ENCODE peak calls at places on chromosomes 7 and 10, in eight cellular contexts. L is psoas muscle; D is CD8-positive, alpha-beta memory T cell; P is esophagus squamous epithelium; K is PC-9; I is left lung; J is tibial artery; R is HCT116. V is an unnamed sample.
A peak's percentile ranks its signal among the peaks of the same experiment; 100 is the strongest.

GRCh38 chr10:121662945-121663917 is 65.0 kb upstream of the FGFR2 start:
- DNase-seq in L (no peak), D (no peak), P (no peak), K (no peak), I (no peak), J (no peak), R (peak; percentile 22), V (no peak)

GRCh38 chr7:131826960-131827359 is 270.5 kb upstream of the PODXL start:
- DNase-seq in L (no peak), D (no peak), P (no peak), K (no peak), I (no peak), J (no peak), R (no peak), V (no peak)

GRCh38 chr10:88991161-88991899 is 732 bp downstream of the FAS start:
- DNase-seq in L (peak; percentile 79), D (peak; percentile 49), P (no peak), K (peak; percentile 47), I (peak; percentile 73), J (peak; percentile 74), R (peak; percentile 35), V (peak; percentile 61)

GRCh38 chr7:100575206-100575631 is 1.5 kb upstream of the SAP25 start:
- DNase-seq in L (no peak), D (no peak), P (no peak), K (peak; percentile 32), I (no peak), J (no peak), R (no peak), V (no peak)

GRCh38 chr10:100960251-100960650 is 9.1 kb upstream of the SEMA4G start:
- DNase-seq in L (no peak), D (no peak), P (no peak), K (no peak), I (no peak), J (no peak), R (no peak), V (no peak)

GRCh38 chr7:140646931-140647647 is 6.5 kb upstream of the DENND2A start:
- DNase-seq in L (no peak), D (peak; percentile 12), P (no peak), K (no peak), I (no peak), J (peak; percentile 20), R (peak; percentile 50), V (peak; percentile 28)

GRCh38 chr7:115561341-115562110 is 469.0 kb downstream of the TFEC start:
- DNase-seq in L (no peak), D (no peak), P (no peak), K (no peak), I (no peak), J (no peak), R (no peak), V (no peak)

GRCh38 chr7:108178393-108178792 is 48.2 kb upstream of the LAMB4 start:
- DNase-seq in L (no peak), D (no peak), P (no peak), K (no peak), I (no peak), J (no peak), R (no peak), V (no peak)

GRCh38 chr10:11810313-11810766 is 12.8 kb upstream of the PROSER2 start:
- DNase-seq in L (no peak), D (no peak), P (no peak), K (peak; percentile 56), I (no peak), J (no peak), R (no peak), V (no peak)

GRCh38 chr10:27390681-27391080 is 113.4 kb upstream of the RAB18 start:
- DNase-seq in L (no peak), D (no peak), P (no peak), K (no peak), I (no peak), J (no peak), R (no peak), V (no peak)

GRCh38 chr7:64266341-64266919 is 38.2 kb downstream of the ZNF679 start:
- DNase-seq in L (no peak), D (no peak), P (no peak), K (no peak), I (no peak), J (no peak), R (no peak), V (no peak)

GRCh38 chr10:71850021-71850744 is 868 bp downstream of the PSAP start:
- DNase-seq in L (no peak), D (no peak), P (no peak), K (peak; percentile 29), I (no peak), J (no peak), R (no peak), V (no peak)

GRCh38 chr10:127344346-127344745 is 148.0 kb upstream of the INSYN2A start:
- DNase-seq in L (no peak), D (no peak), P (no peak), K (no peak), I (no peak), J (no peak), R (no peak), V (no peak)

GRCh38 chr7:131111-132094 is 61.0 kb upstream of the FAM20C start:
- DNase-seq in L (peak; percentile 51), D (no peak), P (no peak), K (no peak), I (peak; percentile 51), J (peak; percentile 55), R (no peak), V (no peak)

GRCh38 chr10:127694580-127695193 is 42.3 kb upstream of the FOXI2 start:
- DNase-seq in L (no peak), D (no peak), P (no peak), K (no peak), I (peak; percentile 45), J (no peak), R (peak; percentile 85), V (no peak)

GRCh38 chr10:932589-932988 is 1.1 kb upstream of the LARP4B start:
- DNase-seq in L (peak; percentile 27), D (no peak), P (no peak), K (no peak), I (no peak), J (no peak), R (no peak), V (no peak)

GRCh38 chr7:124390301-124390700 is 357.4 kb upstream of the TMEM229A start:
- DNase-seq in L (no peak), D (no peak), P (no peak), K (no peak), I (no peak), J (no peak), R (no peak), V (no peak)

GRCh38 chr7:155234950-155235789 is 62.5 kb upstream of the INSIG1 start:
- DNase-seq in L (no peak), D (no peak), P (no peak), K (no peak), I (no peak), J (no peak), R (no peak), V (no peak)

GRCh38 chr7:134897936-134898335 is 88.4 kb upstream of the AGBL3 start:
- DNase-seq in L (no peak), D (no peak), P (no peak), K (no peak), I (no peak), J (no peak), R (no peak), V (no peak)
- H3K4me1 ChIP-seq in L (no peaks in the 10 kb centered on the region), D (no peaks in the 10 kb centered on the region), P (peaks cover 56% of the 10 kb centered on the region), K (peaks cover 13% of the 10 kb centered on the region), I (no peaks in the 10 kb centered on the region), J (peaks cover 64% of the 10 kb centered on the region), R (peaks cover 18% of the 10 kb centered on the region), V (no peaks in the 10 kb centered on the region)

DNA sequence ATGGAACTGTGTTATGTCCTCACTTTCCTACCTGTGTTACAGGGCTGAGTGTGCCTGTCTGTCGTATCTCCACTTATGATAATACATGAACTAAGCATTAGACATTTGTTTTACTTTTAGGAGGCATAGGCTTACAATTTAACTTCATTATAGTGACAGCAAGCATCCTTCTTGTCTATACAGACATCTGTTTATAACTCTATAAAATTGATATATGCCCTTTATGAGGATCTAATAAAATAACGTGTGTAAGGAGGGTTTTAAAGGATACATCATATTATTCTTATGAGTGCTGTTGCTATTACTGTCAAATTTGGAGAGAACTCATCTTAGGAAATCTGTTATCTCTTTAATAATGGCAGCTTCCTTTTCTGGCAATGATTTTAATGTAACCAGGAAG is 21.9 kb downstream of the THNSL1 start:
- DNase-seq in L (no peak), D (no peak), P (no peak), K (no peak), I (no peak), J (no peak), R (no peak), V (no peak)
- H3K4me3 ChIP-seq in L (no peak overlapping the region), D (no peak overlapping the region), P (no peak overlapping the region), K (no peak overlapping the region), I (no peak overlapping the region), J (no peak overlapping the region), R (no peak overlapping the region), V (no peak overlapping the region)

DNA sequence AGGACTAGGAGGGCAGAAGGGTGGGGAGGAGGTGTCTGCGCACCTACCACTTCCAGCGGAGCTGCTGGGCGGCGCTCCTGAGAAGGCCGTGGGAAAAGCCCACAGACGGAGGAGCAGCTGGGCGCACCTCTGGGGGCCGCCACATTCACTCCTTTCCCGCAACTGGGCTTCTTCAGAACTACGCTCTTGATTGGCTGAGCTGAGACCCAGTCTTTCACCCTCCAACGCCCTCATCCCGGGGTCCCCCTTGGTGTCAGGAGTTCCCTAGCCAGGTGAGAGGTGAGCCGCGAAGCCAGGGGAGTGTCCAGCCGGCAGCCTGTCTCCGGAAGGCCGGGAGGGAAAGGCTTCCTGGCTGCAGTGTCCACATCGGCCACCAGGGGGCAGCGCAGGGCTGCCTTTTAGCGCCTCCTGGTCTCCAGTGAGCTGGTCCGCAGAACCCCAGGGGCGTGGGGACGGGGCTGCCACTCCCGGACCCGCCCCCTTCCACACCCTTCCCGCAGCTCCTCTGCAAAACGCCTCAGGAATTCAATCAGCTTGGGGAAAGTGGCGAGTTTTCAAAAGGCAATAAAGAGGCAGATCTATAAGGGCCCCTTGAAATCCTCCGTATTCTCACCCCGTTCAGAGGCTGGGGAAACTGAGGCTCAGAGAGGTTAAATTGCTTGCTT is 98.8 kb downstream of the CHST15 start:
- DNase-seq in L (peak; percentile 86), D (peak; percentile 70), P (peak; percentile 20), K (peak; percentile 70), I (peak; percentile 91), J (peak; percentile 69), R (peak; percentile 74), V (peak; percentile 79)
- H3K27ac ChIP-seq in L (no peak overlapping the region), D (no peak overlapping the region), P (no peak overlapping the region), K (peak overlapping the region; percentile 99), I (peak overlapping the region; percentile 92), J (no peak overlapping the region), R (peak overlapping the region; percentile 84), V (no peak overlapping the region)

GRCh38 chr7:6532516-6532915 is 18.7 kb downstream of the GRID2IP start:
- DNase-seq in L (no peak), D (no peak), P (no peak), K (peak; percentile 27), I (no peak), J (no peak), R (no peak), V (no peak)

GRCh38 chr7:6529643-6530042 is 21.6 kb downstream of the GRID2IP start:
- DNase-seq in L (no peak), D (no peak), P (no peak), K (no peak), I (no peak), J (no peak), R (no peak), V (no peak)

GRCh38 chr7:6530626-6531491 is 20.4 kb downstream of the GRID2IP start:
- DNase-seq in L (no peak), D (peak; percentile 65), P (no peak), K (no peak), I (no peak), J (no peak), R (no peak), V (peak; percentile 20)

GRCh38 chr7:6533893-6534804 is 17.1 kb downstream of the GRID2IP start:
- DNase-seq in L (no peak), D (no peak), P (no peak), K (peak; percentile 26), I (no peak), J (no peak), R (no peak), V (no peak)

GRCh38 chr7:6531492-6532279 is 19.6 kb downstream of the GRID2IP start:
- DNase-seq in L (no peak), D (no peak), P (no peak), K (no peak), I (no peak), J (no peak), R (no peak), V (no peak)
- H3K4me1 ChIP-seq in L (peaks cover 4% of the 10 kb centered on the region), D (peaks cover 9% of the 10 kb centered on the region), P (peaks cover 26% of the 10 kb centered on the region), K (no peaks in the 10 kb centered on the region), I (peaks cover 5% of the 10 kb centered on the region), J (peaks cover 22% of the 10 kb centered on the region), R (no peaks in the 10 kb centered on the region), V (peaks cover 14% of the 10 kb centered on the region)